ENCODE peak calls at places on chromosomes 2 and 18, in five cellular contexts. One of them, this sample, is unnamed.

GRCh38 chr2:226122067-226122466 is 677.6 kb downstream of the IRS1 start:
- DNase-seq in COR-L47: no peak
- DNase-seq in body of pancreas: no peak
- DNase-seq in activated CD4-positive, CD25-positive, alpha-beta regulatory T cell: no peak
- DNase-seq in activated T-helper 1 cell treated with anti-CD3 and anti-CD28 coated beads, Interleukin-12 subunit alpha, Interleukin-12 subunit beta, Interleukin-2, Interleukin-4 antibody, amounts not matched to agents 30 ng/mL and 10 ng/mL and 1 ng/mL, durations not matched to agents 14 hours and 24 hours and 36 hours: no peak
- DNase-seq in this sample: no peak

GRCh38 chr2:135093685-135094340 is 41.7 kb downstream of the RAB3GAP1 start:
- DNase-seq in COR-L47: peak
- DNase-seq in body of pancreas: no peak
- DNase-seq in activated CD4-positive, CD25-positive, alpha-beta regulatory T cell: no peak
- DNase-seq in activated T-helper 1 cell treated with anti-CD3 and anti-CD28 coated beads, Interleukin-12 subunit alpha, Interleukin-12 subunit beta, Interleukin-2, Interleukin-4 antibody, amounts not matched to agents 30 ng/mL and 10 ng/mL and 1 ng/mL, durations not matched to agents 14 hours and 24 hours and 36 hours: no peak
- DNase-seq in this sample: peak

GRCh38 chr18:10563886-10564285 is 38.1 kb downstream of the NAPG start:
- DNase-seq in COR-L47: no peak
- DNase-seq in body of pancreas: no peak
- DNase-seq in activated CD4-positive, CD25-positive, alpha-beta regulatory T cell: no peak
- DNase-seq in activated T-helper 1 cell treated with anti-CD3 and anti-CD28 coated beads, Interleukin-12 subunit alpha, Interleukin-12 subunit beta, Interleukin-2, Interleukin-4 antibody, amounts not matched to agents 30 ng/mL and 10 ng/mL and 1 ng/mL, durations not matched to agents 14 hours and 24 hours and 36 hours: no peak
- DNase-seq in this sample: no peak

GRCh38 chr2:47029737-47030524 is 114.3 kb upstream of the MCFD2 start:
- DNase-seq in COR-L47: peak
- DNase-seq in body of pancreas: no peak
- DNase-seq in activated CD4-positive, CD25-positive, alpha-beta regulatory T cell: no peak
- DNase-seq in activated T-helper 1 cell treated with anti-CD3 and anti-CD28 coated beads, Interleukin-12 subunit alpha, Interleukin-12 subunit beta, Interleukin-2, Interleukin-4 antibody, amounts not matched to agents 30 ng/mL and 10 ng/mL and 1 ng/mL, durations not matched to agents 14 hours and 24 hours and 36 hours: no peak
- DNase-seq in this sample: no peak

GRCh38 chr2:121287956-121288355 is 3.0 kb upstream of the TFCP2L1 start:
- DNase-seq in COR-L47: no peak
- DNase-seq in body of pancreas: no peak
- DNase-seq in activated CD4-positive, CD25-positive, alpha-beta regulatory T cell: no peak
- DNase-seq in activated T-helper 1 cell treated with anti-CD3 and anti-CD28 coated beads, Interleukin-12 subunit alpha, Interleukin-12 subunit beta, Interleukin-2, Interleukin-4 antibody, amounts not matched to agents 30 ng/mL and 10 ng/mL and 1 ng/mL, durations not matched to agents 14 hours and 24 hours and 36 hours: no peak
- DNase-seq in this sample: no peak

GRCh38 chr2:180472133-180472532 is 465.0 kb upstream of the CWC22 start:
- DNase-seq in COR-L47: no peak
- DNase-seq in body of pancreas: no peak
- DNase-seq in activated CD4-positive, CD25-positive, alpha-beta regulatory T cell: no peak
- DNase-seq in activated T-helper 1 cell treated with anti-CD3 and anti-CD28 coated beads, Interleukin-12 subunit alpha, Interleukin-12 subunit beta, Interleukin-2, Interleukin-4 antibody, amounts not matched to agents 30 ng/mL and 10 ng/mL and 1 ng/mL, durations not matched to agents 14 hours and 24 hours and 36 hours: no peak
- DNase-seq in this sample: no peak

GRCh38 chr2:103959174-103960125 is 894.5 kb upstream of the POU3F3 start:
- DNase-seq in COR-L47: peak
- DNase-seq in body of pancreas: peak
- DNase-seq in activated CD4-positive, CD25-positive, alpha-beta regulatory T cell: no peak
- DNase-seq in activated T-helper 1 cell treated with anti-CD3 and anti-CD28 coated beads, Interleukin-12 subunit alpha, Interleukin-12 subunit beta, Interleukin-2, Interleukin-4 antibody, amounts not matched to agents 30 ng/mL and 10 ng/mL and 1 ng/mL, durations not matched to agents 14 hours and 24 hours and 36 hours: no peak
- DNase-seq in this sample: no peak

GRCh38 chr2:214830794-214831346 is 21.4 kb upstream of the BARD1 start:
- DNase-seq in COR-L47: no peak
- DNase-seq in body of pancreas: peak
- DNase-seq in activated CD4-positive, CD25-positive, alpha-beta regulatory T cell: no peak
- DNase-seq in activated T-helper 1 cell treated with anti-CD3 and anti-CD28 coated beads, Interleukin-12 subunit alpha, Interleukin-12 subunit beta, Interleukin-2, Interleukin-4 antibody, amounts not matched to agents 30 ng/mL and 10 ng/mL and 1 ng/mL, durations not matched to agents 14 hours and 24 hours and 36 hours: no peak
- DNase-seq in this sample: no peak

GRCh38 chr18:8424481-8424880 is 184.8 kb upstream of the RAB12 start:
- DNase-seq in COR-L47: no peak
- DNase-seq in body of pancreas: no peak
- DNase-seq in activated CD4-positive, CD25-positive, alpha-beta regulatory T cell: no peak
- DNase-seq in activated T-helper 1 cell treated with anti-CD3 and anti-CD28 coated beads, Interleukin-12 subunit alpha, Interleukin-12 subunit beta, Interleukin-2, Interleukin-4 antibody, amounts not matched to agents 30 ng/mL and 10 ng/mL and 1 ng/mL, durations not matched to agents 14 hours and 24 hours and 36 hours: no peak
- DNase-seq in this sample: no peak

GRCh38 chr2:85920810-85921545 is 32.2 kb upstream of the ST3GAL5 start:
- DNase-seq in COR-L47: no peak
- DNase-seq in body of pancreas: peak
- DNase-seq in activated CD4-positive, CD25-positive, alpha-beta regulatory T cell: no peak
- DNase-seq in activated T-helper 1 cell treated with anti-CD3 and anti-CD28 coated beads, Interleukin-12 subunit alpha, Interleukin-12 subunit beta, Interleukin-2, Interleukin-4 antibody, amounts not matched to agents 30 ng/mL and 10 ng/mL and 1 ng/mL, durations not matched to agents 14 hours and 24 hours and 36 hours: no peak
- DNase-seq in this sample: no peak

GRCh38 chr2:51003345-51004192 is 28.4 kb downstream of the NRXN1 start:
- DNase-seq in COR-L47: no peak
- DNase-seq in body of pancreas: no peak
- DNase-seq in activated CD4-positive, CD25-positive, alpha-beta regulatory T cell: no peak
- DNase-seq in activated T-helper 1 cell treated with anti-CD3 and anti-CD28 coated beads, Interleukin-12 subunit alpha, Interleukin-12 subunit beta, Interleukin-2, Interleukin-4 antibody, amounts not matched to agents 30 ng/mL and 10 ng/mL and 1 ng/mL, durations not matched to agents 14 hours and 24 hours and 36 hours: no peak
- DNase-seq in this sample: no peak

GRCh38 chr2:173667415-173667814 is 297.8 kb downstream of the SP3 start:
- DNase-seq in COR-L47: no peak
- DNase-seq in body of pancreas: no peak
- DNase-seq in activated CD4-positive, CD25-positive, alpha-beta regulatory T cell: no peak
- DNase-seq in activated T-helper 1 cell treated with anti-CD3 and anti-CD28 coated beads, Interleukin-12 subunit alpha, Interleukin-12 subunit beta, Interleukin-2, Interleukin-4 antibody, amounts not matched to agents 30 ng/mL and 10 ng/mL and 1 ng/mL, durations not matched to agents 14 hours and 24 hours and 36 hours: no peak
- DNase-seq in this sample: no peak

GRCh38 chr2:65057391-65058052 is 1.3 kb downstream of the CEP68 start:
- DNase-seq in COR-L47: peak
- DNase-seq in body of pancreas: peak
- DNase-seq in activated CD4-positive, CD25-positive, alpha-beta regulatory T cell: no peak
- DNase-seq in activated T-helper 1 cell treated with anti-CD3 and anti-CD28 coated beads, Interleukin-12 subunit alpha, Interleukin-12 subunit beta, Interleukin-2, Interleukin-4 antibody, amounts not matched to agents 30 ng/mL and 10 ng/mL and 1 ng/mL, durations not matched to agents 14 hours and 24 hours and 36 hours: peak
- DNase-seq in this sample: no peak

GRCh38 chr18:13999266-13999665 is 83.9 kb upstream of the MC2R start:
- DNase-seq in COR-L47: no peak
- DNase-seq in body of pancreas: no peak
- DNase-seq in activated CD4-positive, CD25-positive, alpha-beta regulatory T cell: no peak
- DNase-seq in activated T-helper 1 cell treated with anti-CD3 and anti-CD28 coated beads, Interleukin-12 subunit alpha, Interleukin-12 subunit beta, Interleukin-2, Interleukin-4 antibody, amounts not matched to agents 30 ng/mL and 10 ng/mL and 1 ng/mL, durations not matched to agents 14 hours and 24 hours and 36 hours: no peak
- DNase-seq in this sample: no peak

GRCh38 chr18:48754559-48754958 is 196.2 kb downstream of the SMAD7 start:
- DNase-seq in COR-L47: no peak
- DNase-seq in body of pancreas: no peak
- DNase-seq in activated CD4-positive, CD25-positive, alpha-beta regulatory T cell: no peak
- DNase-seq in activated T-helper 1 cell treated with anti-CD3 and anti-CD28 coated beads, Interleukin-12 subunit alpha, Interleukin-12 subunit beta, Interleukin-2, Interleukin-4 antibody, amounts not matched to agents 30 ng/mL and 10 ng/mL and 1 ng/mL, durations not matched to agents 14 hours and 24 hours and 36 hours: no peak
- DNase-seq in this sample: no peak

GRCh38 chr2:28454016-28454930 is 41.6 kb upstream of the PLB1 start:
- DNase-seq in COR-L47: no peak
- DNase-seq in body of pancreas: no peak
- DNase-seq in activated CD4-positive, CD25-positive, alpha-beta regulatory T cell: no peak
- DNase-seq in activated T-helper 1 cell treated with anti-CD3 and anti-CD28 coated beads, Interleukin-12 subunit alpha, Interleukin-12 subunit beta, Interleukin-2, Interleukin-4 antibody, amounts not matched to agents 30 ng/mL and 10 ng/mL and 1 ng/mL, durations not matched to agents 14 hours and 24 hours and 36 hours: no peak
- DNase-seq in this sample: no peak

GRCh38 chr2:105517814-105518705 is 119.2 kb upstream of the FHL2 start:
- DNase-seq in COR-L47: no peak
- DNase-seq in body of pancreas: peak
- DNase-seq in activated CD4-positive, CD25-positive, alpha-beta regulatory T cell: no peak
- DNase-seq in activated T-helper 1 cell treated with anti-CD3 and anti-CD28 coated beads, Interleukin-12 subunit alpha, Interleukin-12 subunit beta, Interleukin-2, Interleukin-4 antibody, amounts not matched to agents 30 ng/mL and 10 ng/mL and 1 ng/mL, durations not matched to agents 14 hours and 24 hours and 36 hours: no peak
- DNase-seq in this sample: no peak

GRCh38 chr2:174789001-174789400 is 24.7 kb upstream of the CHRNA1 start:
- DNase-seq in COR-L47: no peak
- DNase-seq in body of pancreas: no peak
- DNase-seq in activated CD4-positive, CD25-positive, alpha-beta regulatory T cell: no peak
- DNase-seq in activated T-helper 1 cell treated with anti-CD3 and anti-CD28 coated beads, Interleukin-12 subunit alpha, Interleukin-12 subunit beta, Interleukin-2, Interleukin-4 antibody, amounts not matched to agents 30 ng/mL and 10 ng/mL and 1 ng/mL, durations not matched to agents 14 hours and 24 hours and 36 hours: no peak
- DNase-seq in this sample: no peak

GRCh38 chr18:76521367-76521766 is 26.3 kb upstream of the ZNF516 start:
- DNase-seq in COR-L47: no peak
- DNase-seq in body of pancreas: no peak
- DNase-seq in activated CD4-positive, CD25-positive, alpha-beta regulatory T cell: no peak
- DNase-seq in activated T-helper 1 cell treated with anti-CD3 and anti-CD28 coated beads, Interleukin-12 subunit alpha, Interleukin-12 subunit beta, Interleukin-2, Interleukin-4 antibody, amounts not matched to agents 30 ng/mL and 10 ng/mL and 1 ng/mL, durations not matched to agents 14 hours and 24 hours and 36 hours: no peak
- DNase-seq in this sample: no peak

GRCh38 chr2:181675241-181675640 is 5.1 kb downstream of the NEUROD1 start:
- DNase-seq in COR-L47: no peak
- DNase-seq in body of pancreas: no peak
- DNase-seq in activated CD4-positive, CD25-positive, alpha-beta regulatory T cell: no peak
- DNase-seq in activated T-helper 1 cell treated with anti-CD3 and anti-CD28 coated beads, Interleukin-12 subunit alpha, Interleukin-12 subunit beta, Interleukin-2, Interleukin-4 antibody, amounts not matched to agents 30 ng/mL and 10 ng/mL and 1 ng/mL, durations not matched to agents 14 hours and 24 hours and 36 hours: no peak
- DNase-seq in this sample: no peak

GRCh38 chr18:2948038-2948437 is 64.9 kb downstream of the LPIN2 start:
- DNase-seq in COR-L47: peak
- DNase-seq in body of pancreas: peak
- DNase-seq in activated CD4-positive, CD25-positive, alpha-beta regulatory T cell: no peak
- DNase-seq in activated T-helper 1 cell treated with anti-CD3 and anti-CD28 coated beads, Interleukin-12 subunit alpha, Interleukin-12 subunit beta, Interleukin-2, Interleukin-4 antibody, amounts not matched to agents 30 ng/mL and 10 ng/mL and 1 ng/mL, durations not matched to agents 14 hours and 24 hours and 36 hours: no peak
- DNase-seq in this sample: no peak

GRCh38 chr18:79599503-79599931 is 80.1 kb upstream of the CTDP1 start:
- DNase-seq in COR-L47: no peak
- DNase-seq in body of pancreas: no peak
- DNase-seq in activated CD4-positive, CD25-positive, alpha-beta regulatory T cell: no peak
- DNase-seq in activated T-helper 1 cell treated with anti-CD3 and anti-CD28 coated beads, Interleukin-12 subunit alpha, Interleukin-12 subunit beta, Interleukin-2, Interleukin-4 antibody, amounts not matched to agents 30 ng/mL and 10 ng/mL and 1 ng/mL, durations not matched to agents 14 hours and 24 hours and 36 hours: no peak
- DNase-seq in this sample: no peak

GRCh38 chr2:188292446-188293239 is 969 bp downstream of the GULP1 start:
- DNase-seq in COR-L47: peak
- DNase-seq in body of pancreas: peak
- DNase-seq in activated CD4-positive, CD25-positive, alpha-beta regulatory T cell: no peak
- DNase-seq in activated T-helper 1 cell treated with anti-CD3 and anti-CD28 coated beads, Interleukin-12 subunit alpha, Interleukin-12 subunit beta, Interleukin-2, Interleukin-4 antibody, amounts not matched to agents 30 ng/mL and 10 ng/mL and 1 ng/mL, durations not matched to agents 14 hours and 24 hours and 36 hours: no peak
- DNase-seq in this sample: peak

GRCh38 chr2:122736279-122736678 is 980.8 kb downstream of the TSN start:
- DNase-seq in COR-L47: peak
- DNase-seq in body of pancreas: no peak
- DNase-seq in activated CD4-positive, CD25-positive, alpha-beta regulatory T cell: no peak
- DNase-seq in activated T-helper 1 cell treated with anti-CD3 and anti-CD28 coated beads, Interleukin-12 subunit alpha, Interleukin-12 subunit beta, Interleukin-2, Interleukin-4 antibody, amounts not matched to agents 30 ng/mL and 10 ng/mL and 1 ng/mL, durations not matched to agents 14 hours and 24 hours and 36 hours: no peak
- DNase-seq in this sample: no peak

GRCh38 chr18:68262697-68263293 is 452.1 kb downstream of the TMX3 start:
- DNase-seq in COR-L47: no peak
- DNase-seq in body of pancreas: no peak
- DNase-seq in activated CD4-positive, CD25-positive, alpha-beta regulatory T cell: no peak
- DNase-seq in activated T-helper 1 cell treated with anti-CD3 and anti-CD28 coated beads, Interleukin-12 subunit alpha, Interleukin-12 subunit beta, Interleukin-2, Interleukin-4 antibody, amounts not matched to agents 30 ng/mL and 10 ng/mL and 1 ng/mL, durations not matched to agents 14 hours and 24 hours and 36 hours: no peak
- DNase-seq in this sample: no peak

GRCh38 chr18:36130883-36131653 is 1.4 kb downstream of the ELP2 start:
- DNase-seq in COR-L47: no peak
- DNase-seq in body of pancreas: no peak
- DNase-seq in activated CD4-positive, CD25-positive, alpha-beta regulatory T cell: no peak
- DNase-seq in activated T-helper 1 cell treated with anti-CD3 and anti-CD28 coated beads, Interleukin-12 subunit alpha, Interleukin-12 subunit beta, Interleukin-2, Interleukin-4 antibody, amounts not matched to agents 30 ng/mL and 10 ng/mL and 1 ng/mL, durations not matched to agents 14 hours and 24 hours and 36 hours: no peak
- DNase-seq in this sample: no peak

GRCh38 chr18:3816601-3817363 is 366.8 kb downstream of the TGIF1 start:
- DNase-seq in COR-L47: no peak
- DNase-seq in body of pancreas: peak
- DNase-seq in activated CD4-positive, CD25-positive, alpha-beta regulatory T cell: no peak
- DNase-seq in activated T-helper 1 cell treated with anti-CD3 and anti-CD28 coated beads, Interleukin-12 subunit alpha, Interleukin-12 subunit beta, Interleukin-2, Interleukin-4 antibody, amounts not matched to agents 30 ng/mL and 10 ng/mL and 1 ng/mL, durations not matched to agents 14 hours and 24 hours and 36 hours: no peak
- DNase-seq in this sample: no peak

GRCh38 chr18:48228841-48229240 is 180.3 kb downstream of the ZBTB7C start:
- DNase-seq in COR-L47: no peak
- DNase-seq in body of pancreas: no peak
- DNase-seq in activated CD4-positive, CD25-positive, alpha-beta regulatory T cell: no peak
- DNase-seq in activated T-helper 1 cell treated with anti-CD3 and anti-CD28 coated beads, Interleukin-12 subunit alpha, Interleukin-12 subunit beta, Interleukin-2, Interleukin-4 antibody, amounts not matched to agents 30 ng/mL and 10 ng/mL and 1 ng/mL, durations not matched to agents 14 hours and 24 hours and 36 hours: no peak
- DNase-seq in this sample: no peak

GRCh38 chr2:127673304-127674069 is 1.8 kb downstream of the LIMS2 start:
- DNase-seq in COR-L47: no peak
- DNase-seq in body of pancreas: peak
- DNase-seq in activated CD4-positive, CD25-positive, alpha-beta regulatory T cell: no peak
- DNase-seq in activated T-helper 1 cell treated with anti-CD3 and anti-CD28 coated beads, Interleukin-12 subunit alpha, Interleukin-12 subunit beta, Interleukin-2, Interleukin-4 antibody, amounts not matched to agents 30 ng/mL and 10 ng/mL and 1 ng/mL, durations not matched to agents 14 hours and 24 hours and 36 hours: no peak
- DNase-seq in this sample: no peak

GRCh38 chr2:30272761-30273573 is 41.6 kb downstream of the LBH start:
- DNase-seq in COR-L47: no peak
- DNase-seq in body of pancreas: no peak
- DNase-seq in activated CD4-positive, CD25-positive, alpha-beta regulatory T cell: no peak
- DNase-seq in activated T-helper 1 cell treated with anti-CD3 and anti-CD28 coated beads, Interleukin-12 subunit alpha, Interleukin-12 subunit beta, Interleukin-2, Interleukin-4 antibody, amounts not matched to agents 30 ng/mL and 10 ng/mL and 1 ng/mL, durations not matched to agents 14 hours and 24 hours and 36 hours: no peak
- DNase-seq in this sample: no peak

GRCh38 chr2:239827511-239827865 is 197.7 kb downstream of the NDUFA10 start:
- DNase-seq in COR-L47: no peak
- DNase-seq in body of pancreas: no peak
- DNase-seq in activated CD4-positive, CD25-positive, alpha-beta regulatory T cell: no peak
- DNase-seq in activated T-helper 1 cell treated with anti-CD3 and anti-CD28 coated beads, Interleukin-12 subunit alpha, Interleukin-12 subunit beta, Interleukin-2, Interleukin-4 antibody, amounts not matched to agents 30 ng/mL and 10 ng/mL and 1 ng/mL, durations not matched to agents 14 hours and 24 hours and 36 hours: no peak
- DNase-seq in this sample: no peak

GRCh38 chr2:37459095-37459981 is 114.9 kb downstream of the QPCT start:
- DNase-seq in COR-L47: no peak
- DNase-seq in body of pancreas: no peak
- DNase-seq in activated CD4-positive, CD25-positive, alpha-beta regulatory T cell: no peak
- DNase-seq in activated T-helper 1 cell treated with anti-CD3 and anti-CD28 coated beads, Interleukin-12 subunit alpha, Interleukin-12 subunit beta, Interleukin-2, Interleukin-4 antibody, amounts not matched to agents 30 ng/mL and 10 ng/mL and 1 ng/mL, durations not matched to agents 14 hours and 24 hours and 36 hours: no peak
- DNase-seq in this sample: no peak

GRCh38 chr18:59048378-59048777 is 91.3 kb upstream of the SEC11C start:
- DNase-seq in COR-L47: no peak
- DNase-seq in body of pancreas: no peak
- DNase-seq in activated CD4-positive, CD25-positive, alpha-beta regulatory T cell: no peak
- DNase-seq in activated T-helper 1 cell treated with anti-CD3 and anti-CD28 coated beads, Interleukin-12 subunit alpha, Interleukin-12 subunit beta, Interleukin-2, Interleukin-4 antibody, amounts not matched to agents 30 ng/mL and 10 ng/mL and 1 ng/mL, durations not matched to agents 14 hours and 24 hours and 36 hours: no peak
- DNase-seq in this sample: no peak

GRCh38 chr18:48230459-48231113 is 178.6 kb downstream of the ZBTB7C start:
- DNase-seq in COR-L47: peak
- DNase-seq in body of pancreas: peak
- DNase-seq in activated CD4-positive, CD25-positive, alpha-beta regulatory T cell: no peak
- DNase-seq in activated T-helper 1 cell treated with anti-CD3 and anti-CD28 coated beads, Interleukin-12 subunit alpha, Interleukin-12 subunit beta, Interleukin-2, Interleukin-4 antibody, amounts not matched to agents 30 ng/mL and 10 ng/mL and 1 ng/mL, durations not matched to agents 14 hours and 24 hours and 36 hours: no peak
- DNase-seq in this sample: no peak

GRCh38 chr2:8872821-8873432 is 35.5 kb upstream of the KIDINS220 start:
- DNase-seq in COR-L47: peak
- DNase-seq in body of pancreas: peak
- DNase-seq in activated CD4-positive, CD25-positive, alpha-beta regulatory T cell: no peak
- DNase-seq in activated T-helper 1 cell treated with anti-CD3 and anti-CD28 coated beads, Interleukin-12 subunit alpha, Interleukin-12 subunit beta, Interleukin-2, Interleukin-4 antibody, amounts not matched to agents 30 ng/mL and 10 ng/mL and 1 ng/mL, durations not matched to agents 14 hours and 24 hours and 36 hours: no peak
- DNase-seq in this sample: peak

This sample was measured in NCI-H2081 treated with DMSO at 0.1 percent for 48 hours.